ENCODE peak calls at places on chromosomes 5 and 9, in four cellular contexts. E, M, Q and V are unnamed samples.

GRCh38 chr5:54610197-54610898 is 92.8 kb downstream of the SNX18 start:
- DNase-seq in Q (no peak), M (no peak), E (no peak), V (no peak)

GRCh38 chr5:68251804-68252648 is 36.5 kb downstream of the PIK3R1 start:
- DNase-seq in M (peak; percentile 27), E (peak; percentile 32), Q (no peak), V (no peak)

GRCh38 chr9:129305246-129305645 is 127.2 kb upstream of the IER5L start:
- DNase-seq in Q (no peak), M (no peak), E (no peak), V (no peak)

GRCh38 chr9:114908104-114908621 is 22.2 kb downstream of the TNFSF8 start:
- DNase-seq in E (peak; percentile 52), M (peak; percentile 41), Q (no peak), V (peak; percentile 96)

GRCh38 chr5:142313693-142314092 is 11.1 kb downstream of the SPRY4 start:
- DNase-seq in E (no peak), M (no peak), Q (no peak), V (no peak)

GRCh38 chr9:124583134-124583533 is 75.9 kb upstream of the NR5A1 start:
- DNase-seq in E (no peak), M (no peak), Q (no peak), V (no peak)

GRCh38 chr9:76733096-76733495 is 31.1 kb upstream of the PCA3 start:
- DNase-seq in Q (no peak), E (no peak), M (no peak), V (no peak)

GRCh38 chr5:135238622-135239460 is 160.2 kb downstream of the MACROH2A1 start:
- DNase-seq in Q (no peak), E (no peak), M (peak; percentile 11), V (no peak)

GRCh38 chr9:20853866-20854265 is 169.8 kb downstream of the FOCAD start:
- DNase-seq in E (no peak), M (no peak), Q (no peak), V (no peak)

GRCh38 chr5:93622240-93622885 is 39.3 kb downstream of the NR2F1 start:
- DNase-seq in Q (no peak), E (no peak), M (no peak), V (peak; percentile 60)

GRCh38 chr5:140293091-140293996 is 9.6 kb downstream of the PFDN1 start:
- DNase-seq in E (peak; percentile 11), M (no peak), Q (no peak), V (no peak)
- H3K4me1 ChIP-seq in E (no peaks in the 10 kb centered on the region), M (no peaks in the 10 kb centered on the region), Q (peaks cover 42% of the 10 kb centered on the region), V (peaks cover 13% of the 10 kb centered on the region)

GRCh38 chr9:104805441-104805840 is 41.5 kb downstream of the NIPSNAP3B start:
- DNase-seq in Q (no peak), E (no peak), M (no peak), V (no peak)
- H3K36me3 ChIP-seq in Q (peaks cover 44% of the 10 kb centered on the region), E (no peaks in the 10 kb centered on the region), M (peaks cover 11% of the 10 kb centered on the region), V (no peaks in the 10 kb centered on the region)

DNA sequence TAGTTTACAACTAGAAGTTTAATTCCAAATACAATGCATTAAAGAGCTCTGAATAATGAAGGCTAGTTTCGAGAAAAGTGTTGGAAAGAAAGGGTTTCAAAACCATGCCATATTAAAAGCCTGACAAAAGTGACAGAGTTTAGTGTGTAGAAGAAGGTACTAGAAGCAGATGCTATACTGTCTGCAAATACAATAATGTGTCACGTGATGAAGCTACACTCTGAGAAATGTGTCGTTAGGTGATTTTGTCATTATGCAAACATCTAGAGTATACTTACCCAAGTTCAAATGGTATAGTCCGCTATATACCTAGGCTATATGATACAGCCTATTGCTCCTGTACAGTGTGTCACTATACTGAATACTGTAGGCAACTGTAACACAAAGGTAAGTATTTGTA is 494.1 kb downstream of the TLE1 start:
- DNase-seq in Q (no peak), M (no peak), E (no peak), V (no peak)
- H3K27ac ChIP-seq in Q (no peak overlapping the region), M (no peak overlapping the region), E (no peak overlapping the region), V (no peak overlapping the region)

DNA sequence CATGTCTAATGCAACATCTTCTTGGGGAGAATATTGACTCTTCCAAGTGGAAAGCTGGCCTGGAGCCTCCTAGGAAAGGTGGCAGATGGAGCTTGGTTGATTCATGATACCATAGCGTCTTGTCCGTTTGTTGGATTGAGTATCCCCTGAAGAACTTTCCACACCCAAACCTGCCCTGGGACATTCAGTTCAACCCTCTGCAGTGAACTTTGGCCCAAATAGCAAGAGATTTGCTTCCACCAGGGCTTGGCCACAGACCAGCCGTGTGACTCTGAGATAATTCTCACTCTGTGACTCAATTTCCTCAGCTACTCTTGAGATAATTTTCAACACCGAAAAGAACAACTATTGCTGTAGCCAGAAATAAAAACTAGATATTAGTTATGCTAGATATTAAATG is 108.0 kb upstream of the RAD23B start:
- DNase-seq in M (peak; percentile 22), Q (no peak), E (peak; percentile 40), V (no peak)
- H3K4me1 ChIP-seq in M (no peaks in the 10 kb centered on the region), Q (peaks cover 22% of the 10 kb centered on the region), E (peaks cover 22% of the 10 kb centered on the region), V (no peaks in the 10 kb centered on the region)

DNA sequence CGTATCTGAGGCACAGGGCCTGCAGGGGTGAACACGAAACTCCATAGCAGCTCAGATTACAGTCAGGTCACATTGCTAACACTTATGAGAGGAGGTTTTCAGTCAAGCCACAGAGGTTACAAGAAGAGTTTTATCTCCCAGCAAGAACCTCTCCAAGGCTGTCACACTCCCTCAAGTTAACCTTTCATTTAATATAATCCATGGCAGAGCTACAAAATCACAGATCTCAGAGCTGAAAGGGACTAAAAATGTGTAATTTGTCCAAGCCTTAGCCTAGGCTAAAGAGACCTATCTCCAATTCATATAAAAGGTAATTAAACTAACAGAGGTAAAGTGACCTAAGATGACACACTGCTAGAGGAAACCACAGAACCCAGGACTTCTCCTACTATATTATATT is 57.2 kb downstream of the MLANA start:
- DNase-seq in E (no peak), Q (peak; percentile 70), M (no peak), V (peak; percentile 8)
- H3K36me3 ChIP-seq in E (no peaks in the 10 kb centered on the region), Q (no peaks in the 10 kb centered on the region), M (no peaks in the 10 kb centered on the region), V (no peaks in the 10 kb centered on the region)

GRCh38 chr9:94630833-94631232 is 8.5 kb downstream of the FBP1 start:
- DNase-seq in E (peak; percentile 36), M (peak; percentile 66), Q (no peak), V (no peak)
- H3K27ac ChIP-seq in E (peak overlapping the region; percentile 37), M (no peak overlapping the region), Q (no peak overlapping the region), V (no peak overlapping the region)